ENCODE peak calls at places on chromosomes 12 and 14, in four cellular contexts. W is transverse colon, N is A549, M is heart left ventricle. D is an unnamed sample.

GRCh38 chr12:55057466-55057865 is 37.7 kb downstream of the NEUROD4 start:
- DNase-seq in W (no peak), N (no peak), M (no peak), D (no peak)

GRCh38 chr14:91284791-91285548 is 40.5 kb upstream of the GPR68 start:
- DNase-seq in W (no peak), N (no peak), M (no peak), D (no peak)

GRCh38 chr12:80230068-80230467 is 130.7 kb downstream of the OTOGL start:
- DNase-seq in W (no peak), N (no peak), M (no peak), D (no peak)

GRCh38 chr12:49637401-49637800 is 14.0 kb downstream of the PRPF40B start:
- DNase-seq in W (no peak), N (no peak), M (peak), D (no peak)

GRCh38 chr12:128966411-128966810 is 113.1 kb downstream of the GLT1D1 start:
- DNase-seq in W (no peak), N (no peak), M (no peak), D (no peak)

GRCh38 chr12:19140381-19141236 is 11.1 kb downstream of the PLEKHA5 start:
- DNase-seq in W (no peak), N (no peak), M (no peak), D (no peak)

GRCh38 chr14:63362305-63362914 is 43.7 kb upstream of the GPHB5 start:
- DNase-seq in W (peak), N (no peak), M (no peak), D (no peak)

GRCh38 chr12:132151766-132152410 is 7.6 kb downstream of the NOC4L start:
- DNase-seq in W (no peak), N (no peak), M (peak), D (no peak)

GRCh38 chr12:116539905-116540482 is 19.2 kb upstream of the MAP1LC3B2 start:
- DNase-seq in W (peak), N (no peak), M (no peak), D (peak)

GRCh38 chr12:92551853-92552397 is 150.9 kb upstream of the PLEKHG7 start:
- DNase-seq in W (no peak), N (peak), M (no peak), D (no peak)

GRCh38 chr12:110339184-110339952 is 58.3 kb downstream of the ATP2A2 start:
- DNase-seq in W (no peak), N (no peak), M (no peak), D (no peak)

GRCh38 chr12:1630081-1630826 is 1.2 kb downstream of the WNT5B start:
- DNase-seq in W (peak), N (peak), M (peak), D (peak)

GRCh38 chr12:122789637-122790036 is 15.3 kb downstream of the CCDC62 start:
- DNase-seq in W (no peak), N (no peak), M (no peak), D (no peak)

GRCh38 chr12:67621112-67621511 is 27.4 kb upstream of the DYRK2 start:
- DNase-seq in W (no peak), N (no peak), M (no peak), D (no peak)

GRCh38 chr12:69897744-69898143 is 72.7 kb downstream of the MYRFL start:
- DNase-seq in W (no peak), N (no peak), M (no peak), D (no peak)

GRCh38 chr12:66503746-66504145 is 175.1 kb downstream of the GRIP1 start:
- DNase-seq in W (no peak), N (no peak), M (no peak), D (no peak)

GRCh38 chr12:54734196-54734950 is 86.2 kb upstream of the DCD start:
- DNase-seq in W (no peak), N (no peak), M (no peak), D (peak)

GRCh38 chr12:107873223-107873622 is 98.7 kb downstream of the ASCL4 start:
- DNase-seq in W (no peak), N (no peak), M (no peak), D (no peak)

GRCh38 chr14:20219033-20219432 is 4.5 kb upstream of the OR11H6 start:
- DNase-seq in W (no peak), N (no peak), M (no peak), D (no peak)

GRCh38 chr12:109541412-109541725 is 31.9 kb downstream of the MMAB start:
- DNase-seq in W (no peak), N (no peak), M (no peak), D (no peak)

GRCh38 chr14:33647385-33647786 is 303.5 kb downstream of the EGLN3 start:
- DNase-seq in W (no peak), N (no peak), M (no peak), D (no peak)

GRCh38 chr12:82415402-82415801 is 57.1 kb downstream of the METTL25 start:
- DNase-seq in W (no peak), N (no peak), M (no peak), D (no peak)

GRCh38 chr14:22837750-22838538 is 1.6 kb downstream of the MMP14 start:
- DNase-seq in W (peak), N (no peak), M (peak), D (no peak)

GRCh38 chr12:32292175-32292574 is 107.2 kb upstream of the FGD4 start:
- DNase-seq in W (no peak), N (no peak), M (no peak), D (no peak)

GRCh38 chr12:71691504-71692129 is 5.7 kb downstream of the TMEM19 start:
- DNase-seq in W (peak), N (no peak), M (no peak), D (peak)

GRCh38 chr14:69501362-69501964 is 16.9 kb downstream of the PLEKHD1 start:
- DNase-seq in W (no peak), N (no peak), M (peak), D (no peak)

GRCh38 chr12:85733441-85733840 is 102.8 kb downstream of the RASSF9 start:
- DNase-seq in W (no peak), N (no peak), M (no peak), D (no peak)

GRCh38 chr14:93729993-93730392 is 58.3 kb downstream of the PRIMA1 start:
- DNase-seq in W (no peak), N (no peak), M (no peak), D (no peak)

GRCh38 chr12:50110762-50111416 is 1.1 kb upstream of the COX14 start:
- DNase-seq in W (peak), N (no peak), M (peak), D (peak)

GRCh38 chr12:85688837-85689236 is 147.4 kb downstream of the RASSF9 start:
- DNase-seq in W (no peak), N (no peak), M (no peak), D (no peak)

GRCh38 chr12:9347328-9348127 is 139.3 kb upstream of the PZP start:
- DNase-seq in W (no peak), N (no peak), M (no peak), D (no peak)

GRCh38 chr14:52333823-52334657 is 19.9 kb downstream of the PTGER2 start:
- DNase-seq in W (no peak), N (no peak), M (no peak), D (no peak)

DNA sequence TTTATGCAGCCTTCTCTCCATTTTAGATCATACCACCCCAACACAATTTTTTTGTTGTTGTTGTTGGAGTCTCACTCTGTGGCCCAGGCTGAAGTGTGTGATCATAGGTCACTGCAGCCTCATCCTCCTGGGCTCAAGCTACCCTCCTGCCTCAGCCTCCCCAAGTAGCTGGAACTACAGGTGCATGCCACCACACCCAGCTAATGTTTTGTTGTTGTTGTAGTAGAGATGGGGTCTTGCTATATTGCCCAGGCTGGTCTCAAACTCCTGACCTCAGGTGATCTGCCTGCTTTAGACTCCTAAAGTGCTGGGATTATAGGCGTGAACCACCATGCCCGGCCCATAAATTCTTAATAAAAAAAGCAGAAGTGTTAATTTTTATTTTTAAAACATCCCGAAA is 111.6 kb downstream of the PLXNC1 start:
- DNase-seq in W (no peak), N (no peak), M (no peak), D (no peak)
- H3K27ac ChIP-seq in W (no peak), N (no peak), M (peak), D (no peak)

GRCh38 chr12:91219511-91219910 is 36.9 kb upstream of the DCN start:
- DNase-seq in W (no peak), N (no peak), M (no peak), D (no peak)
- TF ChIP-seq POLR2A in W (no peak), N (no peak), M (no peak), D (no peak)

GRCh38 chr14:95495538-95496025 is 20.9 kb downstream of the SYNE3 start:
- DNase-seq in W (peak), N (no peak), M (no peak), D (no peak)
- H3K27ac ChIP-seq in W (peak), N (no peak), M (no peak), D (no peak)

GRCh38 chr12:64610092-64610659 is at the start of gene RASSF3:
- DNase-seq in W (peak), N (peak), M (peak), D (peak)

GRCh38 chr12:64608901-64609542 is 1.3 kb upstream of the RASSF3 start:
- DNase-seq in W (peak), N (peak), M (no peak), D (no peak)

GRCh38 chr12:64611430-64612286 is 1.4 kb downstream of the RASSF3 start:
- DNase-seq in W (peak), N (no peak), M (peak), D (peak)

GRCh38 chr12:64609543-64610091 is 678 bp upstream of the RASSF3 start:
- DNase-seq in W (no peak), N (no peak), M (no peak), D (no peak)

DNA sequence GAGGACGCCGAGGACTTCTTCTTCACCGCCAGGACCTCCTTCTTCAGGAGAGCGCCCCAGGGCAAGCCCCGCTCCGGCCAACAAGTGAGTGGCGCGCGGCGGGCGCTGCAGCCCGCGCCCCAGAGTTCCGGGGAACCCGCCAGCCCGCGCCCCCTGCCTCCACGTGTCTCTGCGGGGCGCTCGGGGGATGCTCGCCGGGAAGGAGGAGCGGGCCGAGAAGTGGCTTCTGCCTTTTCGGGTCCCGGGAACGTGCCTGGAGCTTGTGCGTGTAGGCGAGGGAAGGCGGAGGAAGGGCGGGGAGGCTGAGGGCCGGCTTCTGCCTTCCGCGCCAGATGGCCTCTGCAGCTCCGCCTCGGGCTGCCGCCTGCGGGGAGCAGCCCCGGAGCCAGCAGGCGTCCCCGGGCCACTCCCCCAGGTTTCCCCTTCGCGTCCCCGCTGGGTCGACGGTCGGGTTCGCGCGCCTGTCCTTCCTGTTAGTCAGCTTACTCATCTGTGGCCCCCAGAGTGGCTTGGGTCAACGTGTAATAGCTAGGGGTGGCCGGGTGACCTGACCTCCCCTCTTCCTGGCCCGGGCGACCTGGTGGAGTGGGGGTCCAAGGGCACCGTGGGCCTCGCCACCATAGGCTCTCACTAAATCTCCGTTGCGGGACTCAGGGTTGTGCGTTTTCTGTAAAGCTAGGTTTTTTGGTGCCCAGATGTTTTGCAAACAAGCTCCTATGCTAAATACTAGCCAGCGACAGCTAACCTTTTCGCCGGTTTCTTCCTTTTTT is 550 bp downstream of the RASSF3 start:
- DNase-seq in W (peak), N (peak), M (peak), D (peak)
- TF ChIP-seq POLR2A in W (peak), N (no peak), M (no peak), D (no peak)

DNA sequence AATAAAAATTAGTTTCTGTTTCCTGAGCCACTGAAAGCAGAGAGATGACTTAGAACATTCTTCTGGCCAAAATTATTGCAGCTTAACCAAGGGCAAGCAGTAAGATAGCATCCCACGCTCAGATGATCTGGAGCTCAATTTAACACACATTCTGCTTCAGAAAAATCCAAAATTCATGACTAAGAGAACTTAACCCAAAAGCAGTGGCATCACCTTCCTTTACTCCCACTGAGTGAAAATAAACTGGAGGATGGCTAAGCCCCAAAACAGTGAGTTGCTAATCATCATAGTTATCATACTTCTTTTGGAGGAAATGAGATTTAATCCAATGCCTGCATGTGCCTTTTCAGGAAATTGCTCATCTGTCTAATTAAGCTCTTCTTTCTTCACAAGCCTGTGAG is 195.4 kb downstream of the DUSP6 start:
- DNase-seq in W (no peak), N (no peak), M (no peak), D (no peak)
- H3K27ac ChIP-seq in W (no peak), N (no peak), M (no peak), D (no peak)

DNA sequence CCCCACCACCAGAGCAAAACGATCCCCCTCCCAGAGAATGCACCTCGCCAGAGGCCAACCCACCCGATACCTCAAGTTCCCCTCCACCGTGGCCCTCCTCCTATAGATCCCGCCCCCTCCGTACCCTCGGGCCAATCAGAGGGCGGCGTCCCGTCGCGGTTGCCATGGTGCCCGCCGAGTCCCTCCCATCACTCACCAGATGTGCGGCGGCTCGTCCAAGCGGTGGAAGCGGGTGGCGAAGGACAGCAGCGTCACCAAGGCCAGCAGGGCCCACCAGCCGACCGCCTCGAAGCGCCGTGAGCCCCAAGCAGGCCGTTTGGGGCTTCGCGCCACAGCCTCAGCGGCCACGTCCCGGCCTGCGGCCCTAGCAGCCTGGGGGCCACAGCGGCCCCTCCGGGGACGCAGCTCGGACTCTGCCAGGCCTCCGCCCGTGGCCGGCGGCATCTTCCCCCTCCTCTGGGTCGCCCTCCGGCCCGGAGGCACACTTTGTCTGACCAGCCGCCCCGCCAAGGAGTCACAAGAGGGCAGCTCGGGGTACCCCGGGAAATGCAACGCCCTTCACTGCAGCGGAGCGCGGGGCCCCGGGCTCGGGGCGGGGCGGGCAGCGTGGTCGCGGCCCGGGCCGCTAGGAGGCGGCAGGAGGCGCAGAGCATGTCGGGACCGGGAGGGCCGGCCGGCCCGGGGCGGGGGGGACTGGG is at the start of gene POMT2:
- DNase-seq in W (peak), N (peak), M (peak), D (peak)
- TF ChIP-seq POLR2A in W (peak), N (peak), M (no peak), D (no peak)

GRCh38 chr12:115383668-115384067 is 699.7 kb upstream of the TBX3 start:
- DNase-seq in W (no peak), N (no peak), M (no peak), D (peak)
- H3K27ac ChIP-seq in W (no peak), N (no peak), M (no peak), D (no peak)

D was measured in stomach.